ENCODE peak calls at places on chromosomes 13 and 19, in eight cellular contexts. One of them, this sample, is unnamed.

GRCh38 chr13:31056650-31057275 is 104.9 kb downstream of the HSPH1 start:
- DNase-seq in cardiac muscle cell: peak
- DNase-seq in stimulated activated CD4-positive, alpha-beta T cell treated with anti-CD3 and anti-CD28 coated beads, Interleukin-15, amount 100 ng/mL, for 1 hour: no peak
- DNase-seq in T-helper 2 cell: no peak
- DNase-seq in naive thymus-derived CD8-positive, alpha-beta T cell: no peak
- DNase-seq in GM04504: no peak
- DNase-seq in HT1080: no peak
- DNase-seq in GM03348: peak
- DNase-seq in this sample: no peak

GRCh38 chr13:30115257-30115600 is 192.1 kb downstream of the KATNAL1 start:
- DNase-seq in cardiac muscle cell: no peak
- DNase-seq in stimulated activated CD4-positive, alpha-beta T cell treated with anti-CD3 and anti-CD28 coated beads, Interleukin-15, amount 100 ng/mL, for 1 hour: no peak
- DNase-seq in T-helper 2 cell: no peak
- DNase-seq in naive thymus-derived CD8-positive, alpha-beta T cell: no peak
- DNase-seq in GM04504: no peak
- DNase-seq in HT1080: no peak
- DNase-seq in GM03348: no peak
- DNase-seq in this sample: no peak

GRCh38 chr13:25689539-25689938 is 317.8 kb downstream of the ATP8A2 start:
- DNase-seq in cardiac muscle cell: no peak
- DNase-seq in stimulated activated CD4-positive, alpha-beta T cell treated with anti-CD3 and anti-CD28 coated beads, Interleukin-15, amount 100 ng/mL, for 1 hour: no peak
- DNase-seq in T-helper 2 cell: no peak
- DNase-seq in naive thymus-derived CD8-positive, alpha-beta T cell: no peak
- DNase-seq in GM04504: no peak
- DNase-seq in HT1080: no peak
- DNase-seq in GM03348: no peak
- DNase-seq in this sample: no peak

GRCh38 chr13:22168437-22168836 is 497.6 kb downstream of the FGF9 start:
- DNase-seq in cardiac muscle cell: no peak
- DNase-seq in stimulated activated CD4-positive, alpha-beta T cell treated with anti-CD3 and anti-CD28 coated beads, Interleukin-15, amount 100 ng/mL, for 1 hour: no peak
- DNase-seq in T-helper 2 cell: no peak
- DNase-seq in naive thymus-derived CD8-positive, alpha-beta T cell: no peak
- DNase-seq in GM04504: no peak
- DNase-seq in HT1080: no peak
- DNase-seq in GM03348: no peak
- DNase-seq in this sample: no peak

GRCh38 chr19:3080281-3080680 is 13.9 kb upstream of the GNA11 start:
- DNase-seq in cardiac muscle cell: no peak
- DNase-seq in stimulated activated CD4-positive, alpha-beta T cell treated with anti-CD3 and anti-CD28 coated beads, Interleukin-15, amount 100 ng/mL, for 1 hour: no peak
- DNase-seq in T-helper 2 cell: no peak
- DNase-seq in naive thymus-derived CD8-positive, alpha-beta T cell: no peak
- DNase-seq in GM04504: no peak
- DNase-seq in HT1080: no peak
- DNase-seq in GM03348: no peak
- DNase-seq in this sample: no peak

GRCh38 chr19:20969898-20970297 is 46.8 kb downstream of the ZNF85 start:
- DNase-seq in cardiac muscle cell: no peak
- DNase-seq in stimulated activated CD4-positive, alpha-beta T cell treated with anti-CD3 and anti-CD28 coated beads, Interleukin-15, amount 100 ng/mL, for 1 hour: no peak
- DNase-seq in T-helper 2 cell: no peak
- DNase-seq in naive thymus-derived CD8-positive, alpha-beta T cell: no peak
- DNase-seq in GM04504: no peak
- DNase-seq in HT1080: no peak
- DNase-seq in GM03348: no peak
- DNase-seq in this sample: no peak

GRCh38 chr19:50721441-50722137 is 1.6 kb upstream of the CLEC11A start:
- DNase-seq in cardiac muscle cell: no peak
- DNase-seq in stimulated activated CD4-positive, alpha-beta T cell treated with anti-CD3 and anti-CD28 coated beads, Interleukin-15, amount 100 ng/mL, for 1 hour: no peak
- DNase-seq in T-helper 2 cell: no peak
- DNase-seq in naive thymus-derived CD8-positive, alpha-beta T cell: no peak
- DNase-seq in GM04504: no peak
- DNase-seq in HT1080: peak
- DNase-seq in GM03348: no peak
- DNase-seq in this sample: peak

GRCh38 chr19:2722541-2723344 is 1.6 kb upstream of the DIRAS1 start:
- DNase-seq in cardiac muscle cell: peak
- DNase-seq in stimulated activated CD4-positive, alpha-beta T cell treated with anti-CD3 and anti-CD28 coated beads, Interleukin-15, amount 100 ng/mL, for 1 hour: no peak
- DNase-seq in T-helper 2 cell: no peak
- DNase-seq in naive thymus-derived CD8-positive, alpha-beta T cell: no peak
- DNase-seq in GM04504: peak
- DNase-seq in HT1080: peak
- DNase-seq in GM03348: peak
- DNase-seq in this sample: peak

GRCh38 chr19:45251452-45252354 is 632 bp downstream of the MARK4 start:
- DNase-seq in cardiac muscle cell: no peak
- DNase-seq in stimulated activated CD4-positive, alpha-beta T cell treated with anti-CD3 and anti-CD28 coated beads, Interleukin-15, amount 100 ng/mL, for 1 hour: no peak
- DNase-seq in T-helper 2 cell: no peak
- DNase-seq in naive thymus-derived CD8-positive, alpha-beta T cell: peak
- DNase-seq in GM04504: no peak
- DNase-seq in HT1080: no peak
- DNase-seq in GM03348: peak
- DNase-seq in this sample: no peak

GRCh38 chr13:96229356-96229755 is 139.4 kb downstream of the HS6ST3 start:
- DNase-seq in cardiac muscle cell: peak
- DNase-seq in stimulated activated CD4-positive, alpha-beta T cell treated with anti-CD3 and anti-CD28 coated beads, Interleukin-15, amount 100 ng/mL, for 1 hour: no peak
- DNase-seq in T-helper 2 cell: no peak
- DNase-seq in naive thymus-derived CD8-positive, alpha-beta T cell: no peak
- DNase-seq in GM04504: no peak
- DNase-seq in HT1080: peak
- DNase-seq in GM03348: no peak
- DNase-seq in this sample: peak

GRCh38 chr13:25860862-25861261 is 191.0 kb downstream of the SHISA2 start:
- DNase-seq in cardiac muscle cell: peak
- DNase-seq in stimulated activated CD4-positive, alpha-beta T cell treated with anti-CD3 and anti-CD28 coated beads, Interleukin-15, amount 100 ng/mL, for 1 hour: no peak
- DNase-seq in T-helper 2 cell: no peak
- DNase-seq in naive thymus-derived CD8-positive, alpha-beta T cell: no peak
- DNase-seq in GM04504: no peak
- DNase-seq in HT1080: peak
- DNase-seq in GM03348: no peak
- DNase-seq in this sample: no peak

GRCh38 chr13:110421696-110422395 is 114.8 kb downstream of the COL4A2 start:
- DNase-seq in cardiac muscle cell: peak
- DNase-seq in stimulated activated CD4-positive, alpha-beta T cell treated with anti-CD3 and anti-CD28 coated beads, Interleukin-15, amount 100 ng/mL, for 1 hour: no peak
- DNase-seq in T-helper 2 cell: no peak
- DNase-seq in naive thymus-derived CD8-positive, alpha-beta T cell: peak
- DNase-seq in GM04504: no peak
- DNase-seq in HT1080: peak
- DNase-seq in GM03348: peak
- DNase-seq in this sample: peak

GRCh38 chr19:8221161-8221560 is 12.0 kb downstream of the CERS4 start:
- DNase-seq in cardiac muscle cell: no peak
- DNase-seq in stimulated activated CD4-positive, alpha-beta T cell treated with anti-CD3 and anti-CD28 coated beads, Interleukin-15, amount 100 ng/mL, for 1 hour: no peak
- DNase-seq in T-helper 2 cell: no peak
- DNase-seq in naive thymus-derived CD8-positive, alpha-beta T cell: no peak
- DNase-seq in GM04504: no peak
- DNase-seq in HT1080: no peak
- DNase-seq in GM03348: no peak
- DNase-seq in this sample: no peak

GRCh38 chr13:113123226-113124150 is 889 bp downstream of the F10 start:
- DNase-seq in cardiac muscle cell: no peak
- DNase-seq in stimulated activated CD4-positive, alpha-beta T cell treated with anti-CD3 and anti-CD28 coated beads, Interleukin-15, amount 100 ng/mL, for 1 hour: no peak
- DNase-seq in T-helper 2 cell: no peak
- DNase-seq in naive thymus-derived CD8-positive, alpha-beta T cell: no peak
- DNase-seq in GM04504: no peak
- DNase-seq in HT1080: no peak
- DNase-seq in GM03348: peak
- DNase-seq in this sample: no peak

This sample was measured in SW480.